ENCODE peak calls at places on chromosomes 5 and 9, in ten cellular contexts. J is dorsolateral prefrontal cortex, V is Peyer's patch, H is GM20000, A is fibroblast of pulmonary artery, N is pancreas, Y is IMR-90, K is progenitor cell of endocrine pancreas, M is endothelial cell, G is fibroblast of villous mesenchyme. D is an unnamed sample.

GRCh38 chr5:178106086-178106485 is 7.2 kb upstream of the N4BP3 start:
- DNase-seq in J (no peak), M (no peak), G (no peak), V (no peak), Y (no peak), K (no peak), N (no peak), H (no peak), A (no peak), D (no peak)

GRCh38 chr5:67215592-67216471 is 19.2 kb upstream of the CD180 start:
- DNase-seq in K (no peak), J (peak; percentile 60), H (peak; percentile 69), V (peak; percentile 92), A (peak; percentile 54), M (peak; percentile 8), G (peak; percentile 54), Y (peak; percentile 13), N (peak; percentile 68), D (peak; percentile 59)

GRCh38 chr9:85610074-85610855 is 131.5 kb downstream of the AGTPBP1 start:
- DNase-seq in G (peak; percentile 77), K (no peak), N (no peak), A (peak; percentile 90), Y (peak; percentile 82), J (no peak), V (no peak), H (peak; percentile 74), M (peak; percentile 39), D (peak; percentile 31)

GRCh38 chr5:80192507-80193241 is 63.2 kb downstream of the SERINC5 start:
- DNase-seq in M (no peak), A (no peak), G (no peak), K (no peak), Y (peak; percentile 51), N (no peak), H (no peak), J (no peak), V (no peak), D (no peak)

GRCh38 chr9:6414291-6414690 is 1.3 kb downstream of the UHRF2 start:
- DNase-seq in K (no peak), N (no peak), H (no peak), M (peak; percentile 7), A (peak; percentile 53), G (peak; percentile 66), Y (peak; percentile 50), V (no peak), J (no peak), D (no peak)

GRCh38 chr9:95003694-95004451 is 277.4 kb downstream of the AOPEP start:
- DNase-seq in N (peak; percentile 69), G (peak; percentile 69), K (no peak), A (peak; percentile 60), V (no peak), H (peak; percentile 74), Y (peak; percentile 53), M (peak; percentile 53), J (no peak), D (peak; percentile 58)

GRCh38 chr5:128395073-128395472 is 143.0 kb downstream of the FBN2 start:
- DNase-seq in J (no peak), H (no peak), K (no peak), G (no peak), N (no peak), A (peak; percentile 38), M (no peak), V (no peak), Y (no peak), D (no peak)

GRCh38 chr9:89328064-89328463 is 9.8 kb downstream of the SECISBP2 start:
- DNase-seq in A (no peak), M (no peak), V (no peak), Y (peak; percentile 36), K (no peak), J (no peak), G (no peak), H (no peak), N (no peak), D (no peak)

GRCh38 chr5:111389390-111390082 is 122.8 kb downstream of the STARD4 start:
- DNase-seq in J (no peak), K (no peak), V (no peak), A (peak; percentile 30), M (no peak), N (no peak), G (peak; percentile 46), H (no peak), Y (peak; percentile 85), D (no peak)

GRCh38 chr5:72392326-72392733 is 72.2 kb downstream of the PTCD2 start:
- DNase-seq in M (no peak), N (no peak), H (no peak), V (no peak), Y (peak; percentile 46), G (peak; percentile 36), J (no peak), A (no peak), K (no peak), D (no peak)

GRCh38 chr9:108512426-108513173 is 343.2 kb downstream of the ACTL7B start:
- DNase-seq in K (no peak), V (no peak), M (no peak), Y (peak; percentile 31), J (no peak), N (no peak), A (peak; percentile 8), G (peak; percentile 28), H (no peak), D (no peak)
- TF ChIP-seq CTCF in K (no peak), V (no peak), M (no peak), Y (no peak), J (no peak), N (no peak), A (no peak), G (no peak), H (no peak), D (no peak)

GRCh38 chr5:29085142-29085541 is 2046.8 kb upstream of the CDH9 start:
- DNase-seq in N (no peak), G (no peak), Y (no peak), J (no peak), V (no peak), H (no peak), A (no peak), K (no peak), M (no peak), D (no peak)

GRCh38 chr5:29077451-29077850 is 2039.1 kb upstream of the CDH9 start:
- DNase-seq in V (no peak), G (peak; percentile 0), K (no peak), A (no peak), J (no peak), Y (no peak), H (no peak), N (no peak), M (no peak), D (no peak)

DNA sequence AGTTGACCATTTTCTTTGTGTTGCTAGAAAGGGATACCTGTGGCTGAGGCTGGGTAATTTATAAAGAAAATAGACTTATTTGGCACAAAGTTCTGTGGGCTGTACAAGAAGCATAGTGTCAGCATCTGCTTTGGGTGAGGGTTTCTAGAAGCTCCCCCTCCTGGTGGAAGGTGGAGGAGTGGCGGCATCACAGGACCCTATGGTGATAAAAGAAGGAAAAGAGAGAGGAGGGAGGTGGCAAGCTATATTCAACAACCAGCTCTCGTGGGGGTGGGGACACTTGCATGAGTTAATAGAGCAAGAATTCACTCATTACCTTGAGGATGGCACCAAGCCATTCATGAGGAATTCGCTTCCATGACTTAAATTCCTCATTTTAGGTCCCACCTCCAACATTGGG is 2041.4 kb upstream of the CDH9 start:
- DNase-seq in G (no peak), V (no peak), A (no peak), K (no peak), N (no peak), Y (no peak), H (no peak), J (no peak), M (peak; percentile 38), D (peak; percentile 3)
- TF ChIP-seq CTCF in G (no peak), V (no peak), A (no peak), K (peak; percentile 23), N (no peak), Y (no peak), H (no peak), J (no peak), M (no peak), D (peak; percentile 20)

DNA sequence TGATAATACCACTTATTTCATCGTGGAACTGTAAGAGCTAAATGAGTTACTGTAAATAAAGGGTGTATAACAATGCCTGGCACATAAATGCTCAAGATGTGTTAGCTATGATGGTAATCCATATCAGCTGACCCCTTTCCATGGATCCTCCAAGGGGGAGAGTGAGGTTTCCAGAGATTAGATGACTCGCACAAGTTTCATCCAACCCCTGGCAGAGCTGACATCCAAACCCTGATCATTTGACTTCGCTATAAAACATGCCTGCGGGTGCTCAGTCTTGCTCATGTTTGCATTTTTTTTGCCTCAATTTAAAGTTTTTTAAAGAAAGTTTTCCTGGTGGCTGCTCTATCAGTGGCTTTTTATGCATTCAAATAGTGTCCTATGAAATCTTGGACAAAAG is 145.7 kb upstream of the SMIM23 start:
- DNase-seq in N (no peak), V (no peak), K (no peak), H (no peak), G (no peak), A (no peak), M (no peak), J (no peak), Y (peak; percentile 56), D (no peak)
- TF ChIP-seq CTCF in N (no peak), V (no peak), K (no peak), H (no peak), G (no peak), A (no peak), M (no peak), J (no peak), Y (no peak), D (no peak)

GRCh38 chr5:114319236-114319635 is 42.6 kb upstream of the KCNN2 start:
- DNase-seq in V (no peak), A (no peak), J (no peak), H (no peak), M (no peak), G (no peak), K (no peak), Y (no peak), N (no peak), D (no peak)

GRCh38 chr5:114319821-114320220 is 42.0 kb upstream of the KCNN2 start:
- DNase-seq in Y (peak; percentile 82), G (no peak), K (no peak), A (peak; percentile 18), J (no peak), V (no peak), N (no peak), M (no peak), H (no peak), D (no peak)

GRCh38 chr5:114314061-114314460 is 47.8 kb upstream of the KCNN2 start:
- DNase-seq in V (no peak), Y (no peak), K (no peak), M (no peak), A (no peak), J (no peak), H (no peak), N (no peak), G (no peak), D (no peak)

GRCh38 chr5:114317751-114318150 is 44.1 kb upstream of the KCNN2 start:
- DNase-seq in V (no peak), K (no peak), J (no peak), Y (no peak), A (no peak), N (no peak), G (peak; percentile 15), H (no peak), M (no peak), D (no peak)

DNA sequence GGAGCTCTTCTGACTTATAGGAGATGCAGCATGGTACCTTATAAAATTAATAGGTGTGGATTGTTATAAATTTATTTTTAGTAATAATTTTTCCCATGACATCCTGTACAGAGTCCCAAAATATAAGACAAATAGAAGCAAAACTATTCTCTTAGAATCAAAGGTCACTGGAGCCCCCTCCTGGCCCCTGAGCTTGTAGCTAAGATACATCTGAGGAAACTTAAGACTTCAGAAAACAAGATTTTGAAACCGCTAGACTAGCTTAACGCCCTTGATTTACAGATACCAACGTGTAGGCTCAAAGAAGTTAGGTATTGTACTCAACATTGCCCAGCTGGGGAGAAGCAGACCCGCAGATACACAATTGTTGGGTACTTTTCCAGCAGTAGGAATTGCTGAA is 45.7 kb upstream of the KCNN2 start:
- DNase-seq in H (no peak), Y (no peak), M (no peak), V (no peak), N (no peak), A (no peak), J (no peak), G (peak; percentile 19), K (no peak), D (no peak)
- TF ChIP-seq CTCF in H (no peak), Y (no peak), M (no peak), V (no peak), N (no peak), A (no peak), J (no peak), G (peak; percentile 19), K (no peak), D (no peak)